ENCODE peak calls at places on chromosomes 5 and 9, in seven cellular contexts. E is AG04450, J is psoas muscle, W is gastrocnemius medialis, K is OCI-LY7, H is colonic mucosa, U is heart right ventricle. M is an unnamed sample. For H3K9me3, the result is how much of the 10 kb centered on the place peaks cover.

GRCh38 chr9:123541441-123541840 is 185.4 kb downstream of the CRB2 start:
- DNase-seq in E (no peak), J (no peak), W (no peak), K (no peak), H (no peak), U (peak), M (no peak)

GRCh38 chr9:76459691-76460635 is 981 bp downstream of the GCNT1 start:
- DNase-seq in E (no peak), J (no peak), W (no peak), K (peak), H (peak), U (peak), M (no peak)

GRCh38 chr9:128254855-128255759 is 20.7 kb downstream of the GOLGA2 start:
- DNase-seq in E (no peak), J (peak), W (peak), K (peak), H (peak), U (peak), M (no peak)

GRCh38 chr9:79195904-79196303 is 375.9 kb upstream of the TLE4 start:
- DNase-seq in E (peak), J (no peak), W (no peak), K (no peak), H (no peak), U (no peak), M (no peak)

GRCh38 chr5:77560677-77561263 is 68.7 kb upstream of the WDR41 start:
- DNase-seq in E (peak), J (no peak), W (no peak), K (peak), H (no peak), U (no peak), M (no peak)

GRCh38 chr9:21155501-21155900 is 11.0 kb downstream of the IFNA21 start:
- DNase-seq in E (no peak), J (no peak), W (no peak), K (no peak), H (no peak), U (no peak), M (no peak)

GRCh38 chr9:800561-800960 is 40.9 kb upstream of the DMRT1 start:
- DNase-seq in E (no peak), J (no peak), W (no peak), K (no peak), H (no peak), U (no peak), M (no peak)

GRCh38 chr5:149188383-149188782 is 47.1 kb downstream of the ABLIM3 start:
- DNase-seq in E (no peak), J (no peak), W (no peak), K (no peak), H (no peak), U (no peak), M (no peak)

GRCh38 chr9:83620841-83621636 is 1.9 kb upstream of the IDNK start:
- DNase-seq in E (no peak), J (no peak), W (no peak), K (peak), H (peak), U (peak), M (no peak)

GRCh38 chr9:115997923-115998322 is 155.7 kb upstream of the PAPPA start:
- DNase-seq in E (peak), J (no peak), W (peak), K (no peak), H (no peak), U (no peak), M (no peak)

GRCh38 chr9:103082494-103082893 is 87.4 kb downstream of the CYLC2 start:
- DNase-seq in E (no peak), J (no peak), W (no peak), K (no peak), H (no peak), U (no peak), M (no peak)

GRCh38 chr9:15469406-15469805 is 41.4 kb downstream of the PSIP1 start:
- DNase-seq in E (no peak), J (no peak), W (no peak), K (no peak), H (no peak), U (no peak), M (no peak)

GRCh38 chr5:50967388-50968039 is 301.1 kb downstream of the PARP8 start:
- DNase-seq in E (no peak), J (no peak), W (no peak), K (no peak), H (peak), U (no peak), M (no peak)

GRCh38 chr5:40716000-40716399 is 36.3 kb downstream of the PTGER4 start:
- DNase-seq in E (no peak), J (no peak), W (no peak), K (no peak), H (no peak), U (no peak), M (no peak)

GRCh38 chr9:7097785-7098420 is 340.1 kb downstream of the KDM4C start:
- DNase-seq in E (no peak), J (no peak), W (no peak), K (no peak), H (no peak), U (no peak), M (no peak)

GRCh38 chr5:21810737-21811316 is 1042.3 kb downstream of the CDH12 start:
- DNase-seq in E (no peak), J (no peak), W (no peak), K (peak), H (no peak), U (no peak), M (no peak)

GRCh38 chr9:125655691-125656410 is 51.2 kb downstream of the MAPKAP1 start:
- DNase-seq in E (no peak), J (no peak), W (no peak), K (no peak), H (no peak), U (no peak), M (no peak)

GRCh38 chr9:75964431-75964830 is 74.0 kb downstream of the PCSK5 start:
- DNase-seq in E (no peak), J (no peak), W (no peak), K (no peak), H (no peak), U (no peak), M (no peak)

GRCh38 chr5:9365501-9365900 is 180.4 kb downstream of the SEMA5A start:
- DNase-seq in E (no peak), J (no peak), W (no peak), K (no peak), H (no peak), U (peak), M (no peak)

GRCh38 chr5:74934949-74935751 is 69.0 kb upstream of the FAM169A start:
- DNase-seq in E (no peak), J (no peak), W (no peak), K (no peak), H (no peak), U (no peak), M (no peak)

GRCh38 chr9:16246785-16247184 is 623.7 kb downstream of the BNC2 start:
- DNase-seq in E (no peak), J (no peak), W (no peak), K (no peak), H (no peak), U (no peak), M (no peak)

GRCh38 chr5:87322381-87322780 is 54.7 kb downstream of the RASA1 start:
- DNase-seq in E (no peak), J (no peak), W (no peak), K (no peak), H (no peak), U (no peak), M (no peak)

GRCh38 chr9:92837191-92837590 is 40.6 kb downstream of the ZNF484 start:
- DNase-seq in E (no peak), J (no peak), W (no peak), K (no peak), H (no peak), U (no peak), M (no peak)
- H3K9me3 ChIP-seq in E (under half), J (under half), W (under half), K (under half), H (under half), U (half or more), M (under half)

DNA sequence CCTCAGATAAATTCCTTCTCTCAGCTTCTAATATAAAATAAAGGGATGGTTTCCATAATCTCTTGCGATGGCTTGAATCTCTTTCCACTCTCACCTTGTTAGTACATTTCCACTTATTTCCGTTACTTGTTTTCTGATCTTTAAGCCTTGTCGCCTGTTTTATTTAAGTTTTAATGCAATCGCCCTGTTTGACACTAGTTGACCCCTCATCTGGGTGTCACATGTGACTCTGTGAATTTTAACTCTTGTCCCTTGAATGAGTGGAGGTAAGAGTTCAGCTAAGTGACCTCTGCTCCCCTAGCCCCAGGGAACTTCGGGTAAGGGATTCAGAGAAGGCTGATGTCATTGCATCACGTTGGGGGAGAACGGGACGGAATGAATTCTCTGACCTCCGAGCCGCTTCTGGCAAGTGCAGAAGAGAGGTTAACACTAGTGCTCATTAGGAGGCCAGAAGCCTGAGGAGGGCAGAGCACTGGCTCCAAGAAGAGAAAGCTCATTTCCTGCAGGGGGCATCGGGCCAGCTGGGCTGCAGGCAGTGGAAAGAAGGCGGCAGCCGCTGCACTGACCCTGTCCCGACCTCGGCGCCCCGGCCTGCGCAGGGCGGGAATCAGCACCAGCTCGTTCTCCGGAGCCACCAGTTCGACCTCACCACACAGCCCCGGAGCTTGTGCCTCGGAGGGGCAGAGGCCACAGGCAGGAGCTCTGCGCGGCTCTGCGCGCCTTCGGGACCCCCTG is 569 bp downstream of the HINT2 start:
- DNase-seq in E (no peak), J (peak), W (peak), K (peak), H (peak), U (peak), M (no peak)
- TF ChIP-seq CTCF in E (peak), J (peak), W (peak), K (peak), H (no peak), U (peak), M (peak)

DNA sequence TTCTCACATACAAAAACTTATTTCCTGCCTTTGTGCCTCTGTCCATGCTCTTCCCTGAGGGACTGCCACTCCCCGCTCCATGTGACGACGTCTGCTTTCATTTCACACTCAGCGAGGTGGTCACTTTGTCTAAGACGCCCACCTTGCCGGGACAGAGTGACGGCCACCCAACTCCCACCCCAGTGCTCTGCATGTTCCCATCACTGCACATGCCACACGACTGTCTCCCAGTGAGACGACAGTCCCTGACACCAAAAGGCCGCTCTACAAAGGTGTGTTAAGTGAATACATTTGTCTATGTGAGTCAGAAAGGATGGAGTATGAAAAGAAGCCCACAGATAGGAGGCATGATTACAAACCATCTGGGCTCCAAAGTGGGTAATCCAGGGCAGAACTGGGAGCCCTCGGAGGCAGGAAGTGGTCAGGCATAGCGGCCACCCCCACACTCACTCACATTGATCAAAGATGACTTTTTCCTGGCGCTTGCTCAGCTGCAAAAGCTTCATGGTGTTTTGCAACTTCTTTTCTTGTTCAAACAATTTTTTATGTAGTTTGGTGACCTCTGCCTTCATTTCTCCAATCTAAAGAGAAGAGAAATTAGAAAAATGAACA is 185.8 kb downstream of the CDK5RAP2 start:
- DNase-seq in E (peak), J (no peak), W (no peak), K (no peak), H (no peak), U (no peak), M (no peak)
- H3K4me3 ChIP-seq in E (no peak), J (no peak), W (no peak), K (no peak), H (no peak), U (no peak), M (no peak)

GRCh38 chr5:153358315-153358976 is 132.0 kb upstream of the GRIA1 start:
- DNase-seq in E (no peak), J (no peak), W (no peak), K (no peak), H (no peak), U (no peak), M (no peak)
- H3K9me3 ChIP-seq in E (under half), J (under half), W (under half), K (under half), H (under half), U (under half), M (under half)

GRCh38 chr9:33187519-33188218 is 20.5 kb upstream of the B4GALT1 start:
- DNase-seq in E (no peak), J (peak), W (peak), K (no peak), H (peak), U (peak), M (no peak)

GRCh38 chr9:33186457-33187168 is 19.5 kb upstream of the B4GALT1 start:
- DNase-seq in E (no peak), J (no peak), W (peak), K (no peak), H (peak), U (peak), M (no peak)

GRCh38 chr9:33184947-33185346 is 17.8 kb upstream of the B4GALT1 start:
- DNase-seq in E (no peak), J (no peak), W (no peak), K (no peak), H (peak), U (no peak), M (no peak)

GRCh38 chr9:33185406-33185805 is 18.3 kb upstream of the B4GALT1 start:
- DNase-seq in E (no peak), J (no peak), W (no peak), K (no peak), H (no peak), U (no peak), M (no peak)

DNA sequence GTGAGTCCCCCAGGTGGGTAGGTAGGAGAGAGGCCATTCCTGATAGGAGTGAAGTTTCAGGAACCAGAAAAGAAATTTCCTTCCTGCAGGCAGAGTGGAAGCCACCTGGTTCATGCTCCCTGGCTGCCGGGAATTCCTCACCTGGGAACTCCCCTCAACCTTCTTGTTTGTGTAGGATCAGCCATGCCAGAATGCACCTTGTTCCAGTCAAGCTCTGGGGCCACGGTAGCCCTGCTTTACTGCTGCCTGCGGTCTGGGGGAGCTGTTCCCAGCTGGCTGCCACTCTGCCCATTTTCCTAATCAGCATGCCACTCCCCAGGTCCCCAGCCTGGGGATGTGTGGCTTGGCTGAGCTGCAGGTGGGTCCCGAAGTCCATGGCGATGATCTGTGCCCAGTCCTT is 18.7 kb upstream of the B4GALT1 start:
- DNase-seq in E (no peak), J (no peak), W (no peak), K (no peak), H (no peak), U (no peak), M (no peak)
- TF ChIP-seq CTCF in E (no peak), J (no peak), W (no peak), K (no peak), H (no peak), U (no peak), M (no peak)

GRCh38 chr9:109095321-109095720 is 24.4 kb downstream of the TMEM245 start:
- DNase-seq in E (no peak), J (no peak), W (no peak), K (no peak), H (no peak), U (no peak), M (no peak)

GRCh38 chr9:109088221-109088620 is 31.5 kb downstream of the TMEM245 start:
- DNase-seq in E (no peak), J (no peak), W (no peak), K (no peak), H (no peak), U (no peak), M (no peak)

GRCh38 chr9:109092587-109092986 is 27.2 kb downstream of the TMEM245 start:
- DNase-seq in E (no peak), J (no peak), W (no peak), K (no peak), H (no peak), U (no peak), M (no peak)

GRCh38 chr9:109094268-109094667 is 25.5 kb downstream of the TMEM245 start:
- DNase-seq in E (no peak), J (no peak), W (no peak), K (no peak), H (no peak), U (no peak), M (no peak)

GRCh38 chr9:109092051-109092580 is 27.6 kb downstream of the TMEM245 start:
- DNase-seq in E (no peak), J (no peak), W (no peak), K (no peak), H (no peak), U (no peak), M (no peak)
- H3K4me3 ChIP-seq in E (no peak), J (no peak), W (no peak), K (no peak), H (no peak), U (no peak), M (no peak)

M was measured in thoracic aorta.